ENCODE peak calls at places on chromosomes 4 and X, in four cellular contexts. F, I, C and J are unnamed samples.

GRCh38 chr4:91997045-91997444 is 306.7 kb upstream of the GRID2 start:
- DNase-seq in F (no peak), I (no peak), C (no peak), J (no peak)

GRCh38 chrX:2423293-2423692 is 77.5 kb downstream of the DHRSX start:
- DNase-seq in F (no peak), I (no peak), C (no peak), J (no peak)

GRCh38 chr4:179867300-179867878 is 2375.8 kb upstream of the TENM3 start:
- DNase-seq in F (no peak), I (peak), C (peak), J (no peak)

GRCh38 chr4:151455212-151455611 is 46.2 kb downstream of the FHIP1A start:
- DNase-seq in F (no peak), I (peak), C (no peak), J (no peak)

GRCh38 chr4:75831856-75832405 is 70.3 kb downstream of the PPEF2 start:
- DNase-seq in F (no peak), I (no peak), C (no peak), J (no peak)

GRCh38 chrX:154369453-154370299 is 4.8 kb downstream of the FLNA start:
- DNase-seq in F (no peak), I (peak), C (peak), J (peak)

GRCh38 chr4:108466936-108467902 is 153.2 kb upstream of the RPL34 start:
- DNase-seq in F (no peak), I (no peak), C (peak), J (no peak)

GRCh38 chr4:110510955-110511544 is 35.1 kb downstream of the ENPEP start:
- DNase-seq in F (no peak), I (peak), C (peak), J (no peak)

GRCh38 chrX:63652086-63652775 is 132.8 kb downstream of the ARHGEF9 start:
- DNase-seq in F (no peak), I (no peak), C (no peak), J (no peak)

GRCh38 chrX:40111868-40112267 is 14.1 kb upstream of the BCOR start:
- DNase-seq in F (no peak), I (no peak), C (no peak), J (no peak)

GRCh38 chrX:123975180-123975579 is 13.7 kb downstream of the STAG2 start:
- DNase-seq in F (no peak), I (no peak), C (no peak), J (no peak)

GRCh38 chr4:84224522-84224921 is 274.6 kb downstream of the NKX6-1 start:
- DNase-seq in F (no peak), I (no peak), C (no peak), J (no peak)

GRCh38 chr4:84221704-84222103 is 277.4 kb downstream of the NKX6-1 start:
- DNase-seq in F (no peak), I (no peak), C (no peak), J (no peak)

GRCh38 chr4:84215218-84215617 is 283.9 kb downstream of the NKX6-1 start:
- DNase-seq in F (no peak), I (no peak), C (no peak), J (no peak)

GRCh38 chr4:84218002-84218401 is 281.1 kb downstream of the NKX6-1 start:
- DNase-seq in F (no peak), I (peak), C (no peak), J (no peak)

DNA sequence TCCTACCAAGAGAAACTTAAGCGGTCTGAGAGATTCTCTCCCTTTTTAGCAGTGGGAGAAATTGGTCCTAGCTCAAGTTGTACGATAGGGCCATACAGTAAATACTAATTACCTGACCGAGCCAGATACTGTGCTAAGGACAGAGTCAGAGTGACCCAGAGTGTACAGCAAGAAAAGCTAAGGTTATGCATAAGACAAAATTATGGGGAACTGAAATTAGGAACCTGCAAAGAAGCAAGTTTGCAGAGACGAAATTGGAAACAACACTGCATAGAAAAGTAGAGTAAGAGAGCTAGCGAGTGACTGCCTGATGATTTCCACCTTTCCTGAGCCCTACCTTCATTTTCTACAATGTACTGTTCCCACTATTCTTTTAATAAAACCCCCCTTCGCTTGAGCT is 278.1 kb downstream of the NKX6-1 start:
- DNase-seq in F (no peak), I (no peak), C (no peak), J (no peak)
- H3K27ac ChIP-seq in F (no peak), I (no peak), C (no peak), J (no peak)

GRCh38 chr4:158845166-158846041 is 76.6 kb downstream of the FNIP2 start:
- DNase-seq in F (no peak), I (no peak), C (no peak), J (no peak)

GRCh38 chr4:158836828-158837449 is 68.1 kb downstream of the FNIP2 start:
- DNase-seq in F (no peak), I (no peak), C (no peak), J (no peak)

GRCh38 chr4:158840131-158840530 is 71.3 kb downstream of the FNIP2 start:
- DNase-seq in F (no peak), I (no peak), C (no peak), J (no peak)

GRCh38 chr4:158837527-158838141 is 68.8 kb downstream of the FNIP2 start:
- DNase-seq in F (no peak), I (no peak), C (no peak), J (no peak)

GRCh38 chr4:158841540-158841939 is 72.7 kb downstream of the FNIP2 start:
- DNase-seq in F (no peak), I (no peak), C (no peak), J (no peak)
- H3K27ac ChIP-seq in F (no peak), I (no peak), C (no peak), J (no peak)

DNA sequence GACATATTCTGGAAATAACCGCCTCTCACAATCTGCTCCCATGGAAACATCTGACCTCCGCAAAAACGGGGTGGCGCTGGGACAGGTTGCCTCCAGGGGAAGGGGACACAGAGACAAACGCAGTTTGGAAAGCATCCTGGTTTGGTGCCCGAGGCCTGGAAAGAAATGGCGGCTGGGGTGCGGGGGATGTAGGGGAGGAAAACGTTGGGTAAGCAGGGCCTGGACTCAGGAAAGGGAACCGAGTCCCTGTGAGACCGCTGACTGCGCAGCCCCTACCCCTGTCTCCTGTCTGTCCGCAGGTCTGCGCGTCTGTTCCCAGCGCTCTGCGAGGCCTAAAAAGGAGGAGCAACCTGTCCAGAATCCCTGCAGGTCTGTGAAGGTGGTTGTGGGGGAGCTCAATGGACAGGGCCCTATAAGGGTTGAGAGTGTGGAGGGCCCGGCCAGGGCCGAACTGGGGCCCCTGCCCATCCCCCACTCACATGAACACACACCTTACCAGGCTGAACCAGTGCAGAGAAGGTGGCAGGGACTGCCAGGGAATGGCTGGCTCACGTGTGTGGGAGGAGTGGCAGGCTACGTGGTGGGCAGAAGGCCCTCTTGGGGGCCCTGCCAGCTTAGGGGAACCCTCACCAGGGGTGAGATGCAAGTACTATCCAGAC is 671 bp downstream of the TCEAL3 start:
- DNase-seq in F (peak), I (no peak), C (no peak), J (peak)
- H3K27ac ChIP-seq in F (peak), I (no peak), C (peak), J (peak)

DNA sequence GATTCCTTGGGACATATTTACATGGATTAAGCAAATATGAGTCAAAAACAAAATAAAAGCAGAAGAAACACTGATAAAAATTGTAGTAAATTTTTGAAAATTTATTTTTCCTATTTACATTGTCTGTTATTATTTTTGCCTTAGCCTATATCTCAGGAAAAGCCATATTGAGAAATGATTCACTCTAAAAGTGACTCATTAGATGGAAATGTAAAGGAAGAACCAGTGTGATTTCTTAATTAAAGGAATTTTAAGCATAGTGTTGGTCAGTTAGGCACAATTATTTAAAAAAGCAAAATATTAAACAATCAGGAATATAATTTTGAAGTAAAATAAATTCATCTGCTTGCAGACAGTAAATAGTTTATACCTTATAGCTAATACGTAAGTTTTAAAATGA is 167.4 kb upstream of the NAP1L5 start:
- DNase-seq in F (no peak), I (no peak), C (peak), J (no peak)
- H3K27ac ChIP-seq in F (no peak), I (no peak), C (no peak), J (no peak)

GRCh38 chr4:98746530-98746929 is 88.1 kb upstream of the TSPAN5 start:
- DNase-seq in F (no peak), I (no peak), C (no peak), J (no peak)
- H3K27ac ChIP-seq in F (no peak), I (peak), C (no peak), J (no peak)

GRCh38 chr4:39530682-39531081 is 3.4 kb upstream of the UGDH start:
- DNase-seq in F (no peak), I (no peak), C (no peak), J (no peak)
- H3K27ac ChIP-seq in F (no peak), I (no peak), C (no peak), J (no peak)

DNA sequence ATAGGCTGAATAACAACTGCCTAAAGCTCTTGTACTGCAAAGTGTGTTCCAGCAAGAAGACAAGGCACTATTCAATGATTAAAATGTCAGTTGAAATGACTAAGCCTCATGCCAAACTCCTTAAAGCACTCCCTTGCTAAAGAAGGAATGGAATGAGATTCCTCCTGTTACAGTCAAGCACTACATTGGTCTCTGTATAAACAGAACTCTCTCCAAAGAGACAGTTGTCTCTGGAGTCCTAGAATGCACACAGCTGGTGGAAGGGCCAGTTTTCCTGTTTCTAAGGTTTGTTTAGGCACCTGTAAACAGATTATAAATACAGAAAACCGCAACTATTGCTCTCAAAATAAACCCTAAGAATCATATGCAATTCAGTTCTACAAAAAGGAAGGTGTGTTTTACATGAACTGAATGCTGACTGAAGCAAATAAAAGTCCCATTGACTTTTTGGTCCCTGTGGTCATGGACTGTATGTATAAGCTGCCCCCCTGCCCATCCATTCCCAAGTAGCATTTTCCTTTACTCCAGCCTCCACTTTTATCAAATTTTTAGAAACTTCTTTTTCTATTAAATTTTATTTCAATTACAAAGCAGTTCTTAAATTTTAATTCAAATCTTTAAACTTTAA is 47.0 kb downstream of the FAT1 start:
- DNase-seq in F (no peak), I (no peak), C (peak), J (no peak)
- H3K27ac ChIP-seq in F (no peak), I (peak), C (no peak), J (no peak)